ENCODE peak calls at places on chromosomes 7 and 10, in five cellular contexts. W is nucleus accumbens; L is GM23248; Q is activated CD4-positive, alpha-beta T cell treated with anti-CD3 and anti-CD28 coated beads for 24 hours; D is RCC 7860. I is an unnamed sample.

GRCh38 chr7:2820508-2820934 is 23.6 kb downstream of the GNA12 start:
- DNase-seq in W (no peak), L (peak), Q (no peak), D (peak), I (no peak)

GRCh38 chr10:114151486-114151885 is 22.5 kb downstream of the CCDC186 start:
- DNase-seq in W (no peak), L (peak), Q (no peak), D (peak), I (no peak)

GRCh38 chr7:74482629-74483401 is 29.1 kb downstream of the GTF2IRD1 start:
- DNase-seq in W (no peak), L (peak), Q (no peak), D (peak), I (no peak)

GRCh38 chr10:70827358-70827757 is 11.6 kb downstream of the SGPL1 start:
- DNase-seq in W (no peak), L (peak), Q (no peak), D (no peak), I (no peak)

GRCh38 chr7:124692420-124692819 is 73.2 kb downstream of the GPR37 start:
- DNase-seq in W (no peak), L (no peak), Q (no peak), D (no peak), I (no peak)

GRCh38 chr10:14773551-14774213 is 1.0 kb downstream of the FAM107B start:
- DNase-seq in W (no peak), L (peak), Q (no peak), D (peak), I (no peak)

GRCh38 chr7:18235819-18236218 is 208.2 kb upstream of the PRPS1L1 start:
- DNase-seq in W (no peak), L (no peak), Q (no peak), D (no peak), I (no peak)

GRCh38 chr7:27172823-27173411 is 1.2 kb downstream of the HOXA10 start:
- DNase-seq in W (no peak), L (peak), Q (no peak), D (peak), I (no peak)

GRCh38 chr10:59779656-59780521 is 26.6 kb upstream of the MRLN start:
- DNase-seq in W (no peak), L (peak), Q (no peak), D (no peak), I (no peak)

I was measured in GM13977.